ENCODE peak calls at places on chromosomes 12 and 14, in five cellular contexts. U is cardiac fibroblast, Q is fibroblast of mammary gland, K is fibroblast of the aortic adventitia, A is fibroblast of lung. B is an unnamed sample.

GRCh38 chr14:90837355-90837754 is 21.1 kb upstream of the TTC7B start:
- DNase-seq in U (no peak), Q (no peak), K (no peak), A (peak; percentile 56), B (no peak)

GRCh38 chr12:31494455-31494854 is 96.5 kb downstream of the DENND5B start:
- DNase-seq in U (no peak), Q (no peak), K (no peak), A (no peak), B (no peak)

GRCh38 chr12:22060261-22060660 is 14.2 kb downstream of the CMAS start:
- DNase-seq in U (no peak), Q (no peak), K (no peak), A (no peak), B (no peak)

GRCh38 chr12:52494518-52494917 is 1.5 kb upstream of the KRT6A start:
- DNase-seq in U (peak; percentile 92), Q (peak; percentile 88), K (peak; percentile 59), A (peak; percentile 63), B (no peak)

GRCh38 chr12:15996254-15996653 is 85.1 kb downstream of the DERA start:
- DNase-seq in U (peak; percentile 69), Q (peak; percentile 23), K (peak; percentile 47), A (peak; percentile 64), B (no peak)

GRCh38 chr12:46214668-46215429 is 54.0 kb downstream of the SLC38A1 start:
- DNase-seq in U (no peak), Q (no peak), K (no peak), A (peak; percentile 25), B (no peak)

GRCh38 chr14:54653764-54654469 is 87.0 kb downstream of the SAMD4A start:
- DNase-seq in U (peak; percentile 91), Q (peak; percentile 91), K (peak; percentile 68), A (peak; percentile 91), B (peak; percentile 76)

GRCh38 chr14:90674043-90674670 is 142.1 kb downstream of the TTC7B start:
- DNase-seq in U (no peak), Q (no peak), K (no peak), A (no peak), B (no peak)

GRCh38 chr14:91229743-91230200 is 14.7 kb downstream of the GPR68 start:
- DNase-seq in U (no peak), Q (peak; percentile 66), K (no peak), A (peak; percentile 94), B (peak; percentile 81)

GRCh38 chr12:26701604-26702215 is 131.3 kb downstream of the ITPR2 start:
- DNase-seq in U (peak; percentile 73), Q (peak; percentile 73), K (peak; percentile 76), A (peak; percentile 47), B (peak; percentile 48)

GRCh38 chr14:41280745-41281144 is 325.9 kb upstream of the LRFN5 start:
- DNase-seq in U (peak; percentile 26), Q (peak; percentile 55), K (peak; percentile 22), A (peak; percentile 1), B (no peak)
- TF ChIP-seq CTCF in U (peak; percentile 20), Q (peak; percentile 54), K (no peak), A (peak; percentile 8), B (no peak)

GRCh38 chr14:67270933-67271332 is 29.7 kb downstream of the PALS1 start:
- DNase-seq in U (no peak), Q (no peak), K (no peak), A (no peak), B (no peak)

GRCh38 chr14:67270354-67270753 is 29.1 kb downstream of the PALS1 start:
- DNase-seq in U (peak; percentile 38), Q (no peak), K (no peak), A (peak; percentile 28), B (no peak)

GRCh38 chr14:67269338-67270060 is 28.3 kb downstream of the PALS1 start:
- DNase-seq in U (peak; percentile 91), Q (peak; percentile 70), K (peak; percentile 87), A (peak; percentile 84), B (peak; percentile 51)

GRCh38 chr14:67267929-67268328 is 26.7 kb downstream of the PALS1 start:
- DNase-seq in U (no peak), Q (no peak), K (no peak), A (no peak), B (no peak)

DNA sequence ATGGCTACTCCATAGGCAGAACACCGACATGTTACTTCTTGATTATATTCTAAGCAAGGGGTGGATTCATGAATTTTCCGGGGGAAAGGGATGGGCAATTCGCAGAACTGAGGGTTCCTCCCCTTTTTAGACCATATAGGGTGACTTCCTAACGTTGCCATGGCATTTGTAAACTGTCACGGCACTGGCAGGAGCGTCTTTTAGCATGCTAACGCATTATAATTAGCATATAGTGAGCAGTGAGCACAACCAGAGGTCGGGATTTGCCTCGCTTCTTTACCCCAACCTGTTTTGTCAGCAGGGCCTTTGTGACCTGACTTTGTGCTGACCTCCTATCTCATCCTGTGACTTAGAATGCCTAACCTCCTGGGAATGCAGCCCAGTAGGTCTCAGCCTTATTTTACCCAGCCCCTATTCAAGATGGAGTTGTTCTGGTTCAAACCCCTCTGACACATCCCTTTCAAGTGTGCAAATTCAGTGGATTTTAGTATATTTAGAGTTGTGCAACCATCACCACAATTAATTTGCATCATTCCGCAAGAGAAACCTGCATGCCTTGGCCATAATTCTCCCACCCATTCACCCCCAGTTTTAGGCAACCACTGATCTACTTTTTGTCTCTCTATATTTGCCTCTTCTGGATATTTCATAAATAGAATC is 27.4 kb downstream of the PALS1 start:
- DNase-seq in U (peak; percentile 49), Q (peak; percentile 10), K (no peak), A (peak; percentile 43), B (no peak)
- H3K4me3 ChIP-seq in U (no peak overlapping the region), Q (no peak overlapping the region), K (peak overlapping the region; percentile 49), A (no peak overlapping the region), B (peak overlapping the region; percentile 4)

GRCh38 chr12:40947812-40948211 is 240.3 kb upstream of the PDZRN4 start:
- DNase-seq in U (no peak), Q (no peak), K (no peak), A (peak; percentile 13), B (no peak)
- TF ChIP-seq CTCF in U (no peak), Q (no peak), K (no peak), A (no peak), B (no peak)

GRCh38 chr12:53929527-53929926 is 9.1 kb upstream of the HOXC13 start:
- DNase-seq in U (no peak), Q (no peak), K (no peak), A (no peak), B (no peak)

GRCh38 chr12:53932915-53933314 is 5.7 kb upstream of the HOXC13 start:
- DNase-seq in U (no peak), Q (no peak), K (no peak), A (no peak), B (no peak)

GRCh38 chr12:53928054-53928879 is 10.4 kb upstream of the HOXC13 start:
- DNase-seq in U (no peak), Q (no peak), K (no peak), A (no peak), B (no peak)

GRCh38 chr12:53931844-53932581 is 6.6 kb upstream of the HOXC13 start:
- DNase-seq in U (no peak), Q (no peak), K (no peak), A (no peak), B (no peak)

DNA sequence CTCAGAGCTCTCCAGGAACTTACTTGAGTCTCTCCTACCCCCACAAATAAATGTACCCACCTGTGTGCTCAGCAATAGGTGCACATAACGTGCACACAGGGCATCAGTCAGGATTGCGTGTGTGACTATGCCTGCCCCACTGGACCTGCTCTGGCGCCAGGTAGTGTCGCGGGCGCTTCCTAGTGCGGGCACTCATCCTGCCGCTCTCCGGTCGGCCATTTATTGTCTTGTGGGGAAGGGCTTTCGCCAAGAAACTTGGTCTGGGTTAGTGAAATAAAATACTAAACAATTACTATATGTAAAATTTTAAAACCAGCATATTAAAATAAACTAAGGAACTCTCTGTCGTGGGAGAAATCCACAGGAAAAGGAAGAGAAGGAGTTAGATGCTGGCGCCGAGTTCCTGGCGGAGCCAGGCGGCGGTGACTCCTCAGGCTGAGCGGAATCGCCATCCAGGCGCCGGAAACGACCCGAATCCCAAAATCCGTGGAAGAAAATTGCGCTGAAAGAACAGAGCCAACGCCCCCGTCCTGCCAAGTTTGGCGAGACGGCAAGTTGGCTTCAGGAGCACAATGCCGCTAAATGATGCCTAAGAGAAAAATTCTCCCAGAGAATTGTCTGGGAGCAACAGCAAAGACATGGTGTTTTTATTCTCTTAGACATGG is 7.9 kb upstream of the HOXC13 start:
- DNase-seq in U (no peak), Q (no peak), K (no peak), A (no peak), B (no peak)
- H3K4me3 ChIP-seq in U (no peak overlapping the region), Q (no peak overlapping the region), K (no peak overlapping the region), A (no peak overlapping the region), B (no peak overlapping the region)

DNA sequence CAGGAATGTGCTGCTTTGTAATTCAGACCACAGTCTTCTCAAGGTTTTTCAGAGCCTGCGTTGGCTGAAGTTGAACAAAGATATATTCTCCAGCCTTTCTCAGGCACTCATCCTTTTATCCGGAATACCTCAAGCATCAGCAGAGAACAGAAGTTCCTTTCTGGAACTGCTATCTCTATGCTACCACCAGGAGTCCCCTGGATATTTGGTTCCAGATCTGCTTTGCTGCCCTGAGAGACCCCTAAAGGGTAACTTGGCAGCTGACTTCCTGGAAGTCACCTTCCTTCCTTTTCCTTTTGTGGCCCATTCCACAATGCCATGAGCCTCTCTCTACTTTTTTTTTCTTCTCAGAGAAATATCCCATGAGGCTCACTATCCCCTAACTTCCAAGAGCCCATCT is 188.2 kb downstream of the PLCZ1 start:
- DNase-seq in U (no peak), Q (no peak), K (no peak), A (peak; percentile 25), B (no peak)
- TF ChIP-seq CTCF in U (peak; percentile 14), Q (peak; percentile 5), K (no peak), A (no peak), B (peak; percentile 32)

GRCh38 chr12:57864382-57864781 is 17.9 kb upstream of the CTDSP2 start:
- DNase-seq in U (no peak), Q (no peak), K (no peak), A (peak; percentile 24), B (no peak)
- H3K4me3 ChIP-seq in U (peak overlapping the region; percentile 8), Q (peak overlapping the region; percentile 49), K (peak overlapping the region; percentile 53), A (peak overlapping the region; percentile 4), B (no peak overlapping the region)

GRCh38 chr12:130401703-130402102 is 64.0 kb downstream of the PIWIL1 start:
- DNase-seq in U (no peak), Q (no peak), K (no peak), A (no peak), B (no peak)
- TF ChIP-seq CTCF in U (no peak), Q (no peak), K (no peak), A (no peak), B (no peak)

GRCh38 chr14:68211421-68211820 is 391.8 kb downstream of the RAD51B start:
- DNase-seq in U (peak; percentile 19), Q (no peak), K (peak; percentile 22), A (peak; percentile 39), B (no peak)

GRCh38 chr14:68208726-68209125 is 389.1 kb downstream of the RAD51B start:
- DNase-seq in U (no peak), Q (no peak), K (peak; percentile 32), A (no peak), B (no peak)

GRCh38 chr14:68208218-68208617 is 388.6 kb downstream of the RAD51B start:
- DNase-seq in U (peak; percentile 46), Q (no peak), K (peak; percentile 90), A (peak; percentile 70), B (peak; percentile 67)

GRCh38 chr14:68211886-68212285 is 392.3 kb downstream of the RAD51B start:
- DNase-seq in U (no peak), Q (no peak), K (no peak), A (no peak), B (no peak)

GRCh38 chr14:68210729-68211299 is 391.2 kb downstream of the RAD51B start:
- DNase-seq in U (peak; percentile 93), Q (peak; percentile 97), K (peak; percentile 92), A (peak; percentile 99), B (peak; percentile 71)
- H3K4me3 ChIP-seq in U (no peak overlapping the region), Q (no peak overlapping the region), K (no peak overlapping the region), A (no peak overlapping the region), B (no peak overlapping the region)

B was measured in astrocyte of the cerebellum.